ENCODE peak calls at places on chromosomes 4 and X, in four cellular contexts. G, D, H and A are unnamed samples.

GRCh38 chr4:83535945-83536648 is at the start of gene GPAT3:
- DNase-seq in G (no peak), D (peak), H (peak), A (peak)

GRCh38 chr4:86664959-86665358 is 70.8 kb downstream of the PTPN13 start:
- DNase-seq in G (peak), D (no peak), H (no peak), A (no peak)

GRCh38 chrX:48613502-48614160 is 16.3 kb downstream of the WDR13 start:
- DNase-seq in G (no peak), D (no peak), H (no peak), A (no peak)

GRCh38 chr4:161256172-161256571 is 907.6 kb downstream of the FSTL5 start:
- DNase-seq in G (no peak), D (no peak), H (no peak), A (no peak)

GRCh38 chrX:56503941-56504673 is 59.3 kb upstream of the UBQLN2 start:
- DNase-seq in G (no peak), D (no peak), H (no peak), A (peak)

GRCh38 chrX:41759817-41760216 is 35.8 kb downstream of the GPR82 start:
- DNase-seq in G (no peak), D (peak), H (peak), A (peak)

GRCh38 chr4:40720351-40720750 is 29.4 kb upstream of the NSUN7 start:
- DNase-seq in G (no peak), D (no peak), H (no peak), A (no peak)

GRCh38 chr4:20839957-20840356 is 139.7 kb downstream of the PACRGL start:
- DNase-seq in G (no peak), D (no peak), H (no peak), A (no peak)

GRCh38 chr4:3752022-3752421 is 14.2 kb upstream of the ADRA2C start:
- DNase-seq in G (no peak), D (no peak), H (no peak), A (no peak)

GRCh38 chr4:142452132-142452855 is 393.8 kb downstream of the INPP4B start:
- DNase-seq in G (no peak), D (no peak), H (no peak), A (no peak)

GRCh38 chrX:84501798-84502628 is at the start of gene HDX:
- DNase-seq in G (no peak), D (peak), H (no peak), A (peak)

GRCh38 chr4:47814896-47815295 is 23.0 kb downstream of the CORIN start:
- DNase-seq in G (no peak), D (no peak), H (no peak), A (no peak)

GRCh38 chrX:6071755-6072154 is 156.9 kb downstream of the NLGN4X start:
- DNase-seq in G (no peak), D (no peak), H (no peak), A (no peak)

GRCh38 chrX:11188664-11189063 is 77.5 kb downstream of the HCCS start:
- DNase-seq in G (no peak), D (no peak), H (no peak), A (no peak)

GRCh38 chrX:79161655-79162054 is 17.2 kb downstream of the GPR174 start:
- DNase-seq in G (no peak), D (no peak), H (no peak), A (no peak)

GRCh38 chr4:186095406-186095805 is 9.1 kb upstream of the FAM149A start:
- DNase-seq in G (no peak), D (no peak), H (no peak), A (no peak)

GRCh38 chrX:53440101-53440500 is 5.9 kb upstream of the HSD17B10 start:
- DNase-seq in G (no peak), D (no peak), H (no peak), A (no peak)

GRCh38 chr4:15434086-15434485 is 6.3 kb downstream of the C1QTNF7 start:
- DNase-seq in G (no peak), D (no peak), H (no peak), A (no peak)

GRCh38 chr4:26803462-26803861 is 57.2 kb upstream of the STIM2 start:
- DNase-seq in G (no peak), D (no peak), H (no peak), A (no peak)

GRCh38 chrX:29082558-29082957 is 495.3 kb downstream of the IL1RAPL1 start:
- DNase-seq in G (no peak), D (no peak), H (no peak), A (no peak)

GRCh38 chr4:107034982-107035710 is 967 bp downstream of the DKK2 start:
- DNase-seq in G (no peak), D (no peak), H (no peak), A (no peak)

GRCh38 chrX:48835524-48836329 is at the start of gene PCSK1N:
- DNase-seq in G (no peak), D (peak), H (no peak), A (peak)

GRCh38 chr4:165381821-165382373 is 3.1 kb downstream of the CPE start:
- DNase-seq in G (no peak), D (no peak), H (no peak), A (no peak)

GRCh38 chr4:1658581-1658980 is 25.5 kb downstream of the FAM53A start:
- DNase-seq in G (no peak), D (no peak), H (no peak), A (no peak)

GRCh38 chr4:10460313-10461047 is 3.3 kb upstream of the ZNF518B start:
- DNase-seq in G (no peak), D (no peak), H (no peak), A (no peak)

GRCh38 chr4:179585761-179586160 is 2143.5 kb upstream of the AGA start:
- DNase-seq in G (no peak), D (no peak), H (no peak), A (no peak)

GRCh38 chr4:113603926-113604325 is 157.6 kb downstream of the CAMK2D start:
- DNase-seq in G (no peak), D (no peak), H (no peak), A (no peak)

GRCh38 chrX:70552174-70552704 is 107.6 kb downstream of the DLG3 start:
- DNase-seq in G (no peak), D (no peak), H (no peak), A (no peak)

GRCh38 chrX:130909469-130910136 is 6.6 kb upstream of the ENOX2 start:
- DNase-seq in G (no peak), D (no peak), H (peak), A (no peak)

GRCh38 chr4:41885456-41885855 is 49.8 kb upstream of the TMEM33 start:
- DNase-seq in G (no peak), D (no peak), H (no peak), A (no peak)

GRCh38 chr4:20249333-20249732 is 2.4 kb upstream of the SLIT2 start:
- DNase-seq in G (no peak), D (no peak), H (no peak), A (no peak)

GRCh38 chr4:133186210-133186609 is 37.1 kb downstream of the PCDH10 start:
- DNase-seq in G (no peak), D (no peak), H (no peak), A (no peak)

GRCh38 chr4:90445380-90445779 is 318.2 kb downstream of the CCSER1 start:
- DNase-seq in G (no peak), D (no peak), H (no peak), A (no peak)

GRCh38 chrX:338281-338835 is 19.8 kb upstream of the GTPBP6 start:
- DNase-seq in G (no peak), D (no peak), H (no peak), A (no peak)

GRCh38 chr4:37948542-37948941 is 11.7 kb upstream of the PTTG2 start:
- DNase-seq in G (no peak), D (no peak), H (no peak), A (no peak)

GRCh38 chr4:10006236-10006603 is 15.1 kb downstream of the SLC2A9 start:
- DNase-seq in G (no peak), D (peak), H (no peak), A (peak)

GRCh38 chr4:3070709-3071500 is 3.4 kb downstream of the HTT-AS start:
- DNase-seq in G (no peak), D (no peak), H (no peak), A (no peak)

GRCh38 chrX:7385131-7385530 is 237.2 kb upstream of the PUDP start:
- DNase-seq in G (no peak), D (no peak), H (no peak), A (no peak)

GRCh38 chrX:150495496-150495895 is 72.9 kb upstream of the MTM1 start:
- DNase-seq in G (no peak), D (no peak), H (no peak), A (no peak)
- TF ChIP-seq PHF8 in G (no peak), D (no peak), H (no peak), A (no peak)

GRCh38 chr4:153281476-153281875 is 63.0 kb upstream of the MND1 start:
- DNase-seq in G (no peak), D (no peak), H (no peak), A (no peak)
- TF ChIP-seq EP300 in G (no peak), D (no peak), H (no peak), A (no peak)

DNA sequence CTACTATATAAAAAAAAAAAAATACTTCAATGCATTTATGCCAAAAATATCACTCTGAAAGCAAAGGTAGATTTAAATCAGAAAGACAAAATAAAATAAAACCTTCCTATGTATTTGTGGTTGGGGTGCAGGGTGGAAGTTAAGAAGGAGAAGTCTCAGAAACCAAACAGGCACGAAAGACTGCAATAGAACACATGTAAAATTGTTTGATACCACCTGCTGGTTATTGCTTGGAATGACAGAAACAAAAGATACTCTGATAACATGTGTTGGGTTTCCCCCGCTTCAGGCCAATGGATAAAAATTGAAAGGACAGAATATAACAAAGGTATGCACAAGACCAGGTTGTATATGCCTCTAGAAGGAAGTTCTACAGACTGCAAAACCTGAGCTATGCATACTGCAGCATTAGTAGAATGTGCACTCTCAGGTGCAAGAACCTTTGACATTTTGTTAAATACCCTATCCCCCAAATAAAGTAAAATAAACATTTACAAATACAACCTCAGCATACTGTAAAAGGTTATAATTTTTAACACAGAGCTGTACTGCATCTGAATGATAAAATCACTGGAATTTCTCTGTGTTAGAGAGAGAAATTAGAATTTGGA is 118.8 kb downstream of the GABRA2 start:
- DNase-seq in G (no peak), D (peak), H (peak), A (peak)
- TF ChIP-seq PHF8 in G (no peak), D (no peak), H (no peak), A (no peak)

DNA sequence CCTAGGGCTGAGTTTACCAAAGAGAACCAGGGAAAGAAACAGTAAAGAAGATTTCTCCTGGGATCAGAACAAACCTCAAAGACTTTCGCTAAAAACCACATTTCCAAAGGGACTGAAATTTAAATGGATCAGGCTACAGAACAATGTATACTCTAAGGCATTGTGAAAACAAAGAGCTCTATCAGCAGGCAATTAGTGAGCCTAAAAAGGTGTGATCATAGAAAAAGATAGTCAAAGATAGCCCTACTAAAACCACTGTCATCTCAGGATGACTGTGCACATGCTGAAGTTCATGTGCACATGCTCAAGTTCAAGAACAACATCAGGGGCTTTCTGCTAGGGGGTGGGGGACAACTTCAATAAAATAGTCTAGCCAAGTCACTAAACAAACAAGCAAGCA is 12.9 kb upstream of the SMIM10L2A start:
- DNase-seq in G (no peak), D (no peak), H (no peak), A (no peak)
- TF ChIP-seq EP300 in G (no peak), D (no peak), H (no peak), A (no peak)

DNA sequence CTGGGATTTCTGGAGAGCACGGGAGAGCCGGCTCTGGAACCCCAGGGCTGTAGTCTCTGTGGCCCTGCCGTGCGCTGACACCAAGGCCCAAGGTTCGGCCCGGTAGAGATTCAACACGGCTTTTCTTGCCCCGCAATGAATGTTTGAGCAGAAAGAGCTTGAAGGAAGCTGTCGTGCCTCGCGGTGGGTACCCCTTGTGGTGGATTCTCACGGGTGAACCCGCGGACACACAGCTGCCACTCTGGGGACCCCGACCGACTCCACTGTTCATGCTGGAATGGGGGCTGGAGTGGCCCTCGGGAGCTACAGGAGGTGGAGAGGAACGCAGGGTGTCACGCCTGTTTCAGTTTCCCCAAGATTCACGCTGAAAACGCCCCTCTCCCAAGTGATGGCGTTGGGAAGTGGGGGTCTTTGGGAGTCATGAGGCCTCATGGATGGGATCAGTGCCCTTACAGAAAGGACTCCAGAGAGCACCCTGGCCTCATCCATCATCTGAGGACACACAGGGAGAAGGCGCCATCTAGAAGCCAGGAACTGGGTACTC is 6.6 kb downstream of the SLC25A6 start:
- DNase-seq in G (no peak), D (no peak), H (no peak), A (no peak)
- TF ChIP-seq PHF8 in G (no peak), D (no peak), H (no peak), A (no peak)

GRCh38 chr4:139177888-139178609 is 1.0 kb upstream of the ELF2 start:
- DNase-seq in G (peak), D (peak), H (peak), A (peak)
- TF ChIP-seq EP300 in G (no peak), D (no peak), H (peak), A (no peak)

DNA sequence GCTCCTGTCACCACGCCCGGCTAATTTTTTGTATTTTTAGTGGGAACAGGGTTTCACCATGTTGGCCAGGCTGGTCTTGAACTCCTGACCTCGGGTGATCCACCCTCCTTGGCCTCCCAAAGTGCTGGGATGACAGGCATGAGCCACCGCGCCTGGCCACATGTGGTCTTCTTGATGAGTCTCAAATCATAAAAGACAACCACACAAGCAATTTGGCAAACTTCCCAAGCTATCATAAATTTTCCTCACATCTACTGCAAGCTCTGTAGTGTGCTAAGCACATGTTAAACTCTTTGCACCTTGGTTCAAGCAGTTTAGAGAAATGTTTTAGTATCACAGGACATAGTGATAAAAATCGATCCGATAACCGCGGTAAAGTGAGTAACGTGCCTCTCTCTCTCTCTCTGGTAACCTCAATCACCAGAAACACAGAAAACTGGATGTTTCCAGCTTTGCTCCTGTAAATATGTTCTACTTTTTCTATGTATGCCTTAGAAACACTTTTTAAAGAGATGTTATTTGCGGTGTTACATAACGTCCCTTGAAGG is 256.8 kb downstream of the DHRSX start:
- DNase-seq in G (no peak), D (no peak), H (no peak), A (no peak)
- TF ChIP-seq PHF8 in G (no peak), D (no peak), H (no peak), A (no peak)